ENCODE peak calls at places on chromosome 13, in nine cellular contexts. X is fibroblast of mammary gland; I is LoVo; V is T follicular helper cell; L is stimulated activated CD4-positive, alpha-beta T cell treated with anti-CD3 and anti-CD28 coated beads, Interleukin-4, amount 100 ng/mL, for 1 hour; S is HT-29; Z is A549; P is EH; W is trophoblast cell. Q is an unnamed sample.

GRCh38 chr13:93086329-93086728 is 140.3 kb upstream of the GPC6 start:
- DNase-seq in X (no peak), I (no peak), V (no peak), L (no peak), S (no peak), Z (no peak), P (no peak), W (no peak), Q (no peak)

GRCh38 chr13:29429496-29429895 is 166.0 kb downstream of the SLC7A1 start:
- DNase-seq in X (peak; percentile 37), I (no peak), V (no peak), L (no peak), S (no peak), Z (no peak), P (peak; percentile 55), W (peak; percentile 82), Q (no peak)

GRCh38 chr13:57314897-57315520 is 148.0 kb downstream of the PRR20E start:
- DNase-seq in X (no peak), I (no peak), V (no peak), L (no peak), S (no peak), Z (no peak), P (no peak), W (peak; percentile 46), Q (no peak)

GRCh38 chr13:42594577-42595571 is 20.9 kb downstream of the TNFSF11 start:
- DNase-seq in X (peak; percentile 96), I (peak; percentile 78), V (peak; percentile 15), L (peak; percentile 32), S (peak; percentile 91), Z (peak; percentile 54), P (peak; percentile 71), W (peak; percentile 86), Q (no peak)

GRCh38 chr13:98445340-98446233 is 131.3 kb downstream of the STK24 start:
- DNase-seq in X (peak; percentile 49), I (peak; percentile 69), V (peak; percentile 68), L (peak; percentile 78), S (peak; percentile 94), Z (peak; percentile 51), P (peak; percentile 66), W (peak; percentile 69), Q (peak; percentile 18)

GRCh38 chr13:109344552-109345157 is 441.7 kb downstream of the IRS2 start:
- DNase-seq in X (peak; percentile 65), I (peak; percentile 7), V (no peak), L (no peak), S (no peak), Z (peak; percentile 77), P (peak; percentile 83), W (peak; percentile 57), Q (no peak)

GRCh38 chr13:28136916-28137315 is 1.4 kb upstream of the PAN3 start:
- DNase-seq in X (peak; percentile 28), I (no peak), V (no peak), L (no peak), S (peak; percentile 60), Z (no peak), P (peak; percentile 14), W (no peak), Q (no peak)

GRCh38 chr13:64158910-64159309 is 2743.3 kb upstream of the PCDH20 start:
- DNase-seq in X (peak; percentile 34), I (no peak), V (no peak), L (no peak), S (no peak), Z (no peak), P (peak; percentile 71), W (no peak), Q (no peak)

GRCh38 chr13:71831716-71832115 is 35.3 kb downstream of the DACH1 start:
- DNase-seq in X (no peak), I (no peak), V (no peak), L (no peak), S (no peak), Z (no peak), P (no peak), W (no peak), Q (no peak)

GRCh38 chr13:51212808-51213728 is 9.1 kb upstream of the FAM124A start:
- DNase-seq in X (peak; percentile 84), I (no peak), V (no peak), L (no peak), S (no peak), Z (no peak), P (no peak), W (no peak), Q (no peak)

GRCh38 chr13:21458457-21458815 is 667 bp downstream of the ZDHHC20 start:
- DNase-seq in X (no peak), I (peak; percentile 46), V (peak; percentile 20), L (peak; percentile 45), S (peak; percentile 87), Z (peak; percentile 22), P (peak; percentile 22), W (peak; percentile 77), Q (no peak)

GRCh38 chr13:48492123-48493075 is 40.5 kb downstream of the RCBTB2 start:
- DNase-seq in X (peak; percentile 64), I (no peak), V (peak; percentile 46), L (peak; percentile 50), S (no peak), Z (no peak), P (peak; percentile 88), W (peak; percentile 79), Q (no peak)

GRCh38 chr13:110616103-110617101 is 1.1 kb downstream of the NAXD start:
- DNase-seq in X (peak; percentile 86), I (peak; percentile 58), V (no peak), L (peak; percentile 43), S (peak; percentile 75), Z (peak; percentile 36), P (peak; percentile 40), W (peak; percentile 66), Q (peak; percentile 45)

GRCh38 chr13:91693466-91693865 is 295.0 kb downstream of the GPC5 start:
- DNase-seq in X (no peak), I (no peak), V (no peak), L (no peak), S (no peak), Z (no peak), P (no peak), W (no peak), Q (no peak)

GRCh38 chr13:74064805-74065204 is 69.4 kb downstream of the KLF12 start:
- DNase-seq in X (peak; percentile 33), I (no peak), V (no peak), L (no peak), S (no peak), Z (no peak), P (no peak), W (no peak), Q (no peak)

GRCh38 chr13:110403721-110404120 is 96.6 kb downstream of the COL4A2 start:
- DNase-seq in X (peak; percentile 46), I (no peak), V (no peak), L (no peak), S (no peak), Z (no peak), P (peak; percentile 75), W (peak; percentile 68), Q (no peak)

GRCh38 chr13:99040536-99041141 is 62.8 kb upstream of the DOCK9 start:
- DNase-seq in X (no peak), I (no peak), V (no peak), L (no peak), S (peak; percentile 45), Z (no peak), P (no peak), W (no peak), Q (no peak)

GRCh38 chr13:31875134-31875533 is 135.8 kb downstream of the RXFP2 start:
- DNase-seq in X (peak; percentile 25), I (no peak), V (no peak), L (no peak), S (no peak), Z (no peak), P (no peak), W (no peak), Q (no peak)

GRCh38 chr13:90950134-90950533 is 397.4 kb upstream of the MIR17HG start:
- DNase-seq in X (no peak), I (no peak), V (no peak), L (no peak), S (no peak), Z (peak; percentile 35), P (no peak), W (no peak), Q (no peak)

GRCh38 chr13:23928985-23929384 is 31.7 kb upstream of the C1QTNF9B start:
- DNase-seq in X (peak; percentile 89), I (no peak), V (no peak), L (no peak), S (no peak), Z (peak; percentile 13), P (peak; percentile 84), W (peak; percentile 59), Q (no peak)

GRCh38 chr13:99605417-99606321 is 104.4 kb downstream of the TM9SF2 start:
- DNase-seq in X (peak; percentile 14), I (peak; percentile 45), V (peak; percentile 33), L (peak; percentile 36), S (no peak), Z (peak; percentile 26), P (peak; percentile 47), W (peak; percentile 44), Q (no peak)

Q was measured in T1000.